ENCODE peak calls at places on chromosomes 16 and 17, in six cellular contexts. One of them, this sample, is unnamed. For H3K36me3 and H3K4me1, the result is how much of the 10 kb centered on the place peaks cover.

GRCh38 chr17:66807182-66807581 is 27.7 kb upstream of the CACNG5 start:
- DNase-seq in pancreas: peak
- DNase-seq in upper lobe of right lung: no peak
- DNase-seq in effector memory CD4-positive, alpha-beta T cell: no peak
- DNase-seq in CD4-positive, alpha-beta memory T cell: no peak
- DNase-seq in breast epithelium: no peak
- DNase-seq in this sample: no peak

GRCh38 chr17:40727447-40728231 is 24.1 kb upstream of the KRT24 start:
- DNase-seq in breast epithelium: no peak
- DNase-seq in pancreas: no peak
- DNase-seq in upper lobe of right lung: no peak
- DNase-seq in effector memory CD4-positive, alpha-beta T cell: no peak
- DNase-seq in CD4-positive, alpha-beta memory T cell: no peak
- DNase-seq in this sample: no peak

GRCh38 chr16:49661465-49662187 is 194.3 kb downstream of the ZNF423 start:
- DNase-seq in breast epithelium: no peak
- DNase-seq in upper lobe of right lung: no peak
- DNase-seq in pancreas: no peak
- DNase-seq in effector memory CD4-positive, alpha-beta T cell: no peak
- DNase-seq in CD4-positive, alpha-beta memory T cell: no peak
- DNase-seq in this sample: no peak

GRCh38 chr17:5031365-5032082 is 3.7 kb downstream of the SLC52A1 start:
- DNase-seq in upper lobe of right lung: peak
- DNase-seq in breast epithelium: peak
- DNase-seq in CD4-positive, alpha-beta memory T cell: peak
- DNase-seq in pancreas: peak
- DNase-seq in effector memory CD4-positive, alpha-beta T cell: peak
- DNase-seq in this sample: peak

GRCh38 chr16:50153648-50154368 is 702 bp downstream of the TENT4B start:
- DNase-seq in CD4-positive, alpha-beta memory T cell: no peak
- DNase-seq in pancreas: peak
- DNase-seq in effector memory CD4-positive, alpha-beta T cell: no peak
- DNase-seq in breast epithelium: no peak
- DNase-seq in upper lobe of right lung: peak
- DNase-seq in this sample: no peak

GRCh38 chr17:72118588-72119279 is 2.1 kb upstream of the SOX9 start:
- DNase-seq in breast epithelium: peak
- DNase-seq in CD4-positive, alpha-beta memory T cell: no peak
- DNase-seq in upper lobe of right lung: no peak
- DNase-seq in effector memory CD4-positive, alpha-beta T cell: no peak
- DNase-seq in pancreas: peak
- DNase-seq in this sample: no peak

GRCh38 chr17:5237541-5238016 is 2.9 kb upstream of the SCIMP start:
- DNase-seq in upper lobe of right lung: peak
- DNase-seq in pancreas: no peak
- DNase-seq in effector memory CD4-positive, alpha-beta T cell: no peak
- DNase-seq in breast epithelium: no peak
- DNase-seq in CD4-positive, alpha-beta memory T cell: peak
- DNase-seq in this sample: peak

GRCh38 chr17:64448665-64449512 is at the start of gene MILR1:
- DNase-seq in upper lobe of right lung: no peak
- DNase-seq in effector memory CD4-positive, alpha-beta T cell: no peak
- DNase-seq in breast epithelium: peak
- DNase-seq in pancreas: peak
- DNase-seq in CD4-positive, alpha-beta memory T cell: no peak
- DNase-seq in this sample: no peak

GRCh38 chr17:49440581-49440980 is 25.9 kb upstream of the PHB1 start:
- DNase-seq in pancreas: no peak
- DNase-seq in upper lobe of right lung: no peak
- DNase-seq in effector memory CD4-positive, alpha-beta T cell: no peak
- DNase-seq in CD4-positive, alpha-beta memory T cell: no peak
- DNase-seq in breast epithelium: no peak
- DNase-seq in this sample: no peak

GRCh38 chr16:20302389-20302788 is 24.9 kb downstream of the GP2 start:
- DNase-seq in effector memory CD4-positive, alpha-beta T cell: no peak
- DNase-seq in pancreas: no peak
- DNase-seq in breast epithelium: no peak
- DNase-seq in CD4-positive, alpha-beta memory T cell: no peak
- DNase-seq in upper lobe of right lung: no peak
- DNase-seq in this sample: no peak

GRCh38 chr17:74738051-74738996 is 1.3 kb downstream of the RAB37 start:
- DNase-seq in upper lobe of right lung: no peak
- DNase-seq in breast epithelium: no peak
- DNase-seq in pancreas: no peak
- DNase-seq in CD4-positive, alpha-beta memory T cell: peak
- DNase-seq in effector memory CD4-positive, alpha-beta T cell: peak
- DNase-seq in this sample: no peak

GRCh38 chr17:65559802-65560627 is 1.4 kb downstream of the AXIN2 start:
- DNase-seq in upper lobe of right lung: peak
- DNase-seq in CD4-positive, alpha-beta memory T cell: peak
- DNase-seq in effector memory CD4-positive, alpha-beta T cell: no peak
- DNase-seq in breast epithelium: peak
- DNase-seq in pancreas: peak
- DNase-seq in this sample: no peak

GRCh38 chr17:32460054-32460453 is 15.7 kb downstream of the PSMD11 start:
- DNase-seq in effector memory CD4-positive, alpha-beta T cell: no peak
- DNase-seq in CD4-positive, alpha-beta memory T cell: no peak
- DNase-seq in upper lobe of right lung: no peak
- DNase-seq in breast epithelium: no peak
- DNase-seq in pancreas: no peak
- DNase-seq in this sample: no peak

GRCh38 chr17:4417129-4417667 is 16.5 kb upstream of the SPNS3 start:
- DNase-seq in effector memory CD4-positive, alpha-beta T cell: no peak
- DNase-seq in CD4-positive, alpha-beta memory T cell: no peak
- DNase-seq in upper lobe of right lung: no peak
- DNase-seq in breast epithelium: no peak
- DNase-seq in pancreas: no peak
- DNase-seq in this sample: no peak

GRCh38 chr17:20071824-20072691 is 62.9 kb downstream of the SPECC1 start:
- DNase-seq in pancreas: no peak
- DNase-seq in effector memory CD4-positive, alpha-beta T cell: no peak
- DNase-seq in upper lobe of right lung: no peak
- DNase-seq in CD4-positive, alpha-beta memory T cell: no peak
- DNase-seq in breast epithelium: no peak
- DNase-seq in this sample: no peak

GRCh38 chr17:50345443-50346312 is at the start of gene XYLT2:
- DNase-seq in effector memory CD4-positive, alpha-beta T cell: peak
- DNase-seq in pancreas: peak
- DNase-seq in breast epithelium: peak
- DNase-seq in CD4-positive, alpha-beta memory T cell: peak
- DNase-seq in upper lobe of right lung: peak
- DNase-seq in this sample: no peak

GRCh38 chr17:20981046-20981920 is 61.5 kb downstream of the USP22 start:
- DNase-seq in CD4-positive, alpha-beta memory T cell: no peak
- DNase-seq in pancreas: no peak
- DNase-seq in breast epithelium: no peak
- DNase-seq in upper lobe of right lung: no peak
- DNase-seq in effector memory CD4-positive, alpha-beta T cell: no peak
- DNase-seq in this sample: no peak

GRCh38 chr16:67268136-67268579 is 11.2 kb upstream of the PLEKHG4 start:
- DNase-seq in CD4-positive, alpha-beta memory T cell: no peak
- DNase-seq in upper lobe of right lung: no peak
- DNase-seq in pancreas: no peak
- DNase-seq in breast epithelium: no peak
- DNase-seq in effector memory CD4-positive, alpha-beta T cell: no peak
- DNase-seq in this sample: no peak

GRCh38 chr17:7056386-7056785 is 12.5 kb upstream of the SLC16A11 start:
- DNase-seq in CD4-positive, alpha-beta memory T cell: no peak
- DNase-seq in breast epithelium: no peak
- DNase-seq in upper lobe of right lung: no peak
- DNase-seq in pancreas: no peak
- DNase-seq in effector memory CD4-positive, alpha-beta T cell: no peak
- DNase-seq in this sample: no peak

GRCh38 chr16:86798247-86799041 is 220.1 kb downstream of the FOXL1 start:
- DNase-seq in effector memory CD4-positive, alpha-beta T cell: no peak
- DNase-seq in upper lobe of right lung: no peak
- DNase-seq in pancreas: no peak
- DNase-seq in breast epithelium: peak
- DNase-seq in CD4-positive, alpha-beta memory T cell: no peak
- DNase-seq in this sample: no peak

GRCh38 chr17:35775039-35775438 is 14.4 kb downstream of the C17orf50 start:
- DNase-seq in pancreas: no peak
- DNase-seq in effector memory CD4-positive, alpha-beta T cell: no peak
- DNase-seq in CD4-positive, alpha-beta memory T cell: no peak
- DNase-seq in breast epithelium: no peak
- DNase-seq in upper lobe of right lung: no peak
- DNase-seq in this sample: no peak

GRCh38 chr17:28706471-28707338 is 5.0 kb downstream of the PROCA1 start:
- DNase-seq in upper lobe of right lung: no peak
- DNase-seq in pancreas: no peak
- DNase-seq in breast epithelium: no peak
- DNase-seq in CD4-positive, alpha-beta memory T cell: no peak
- DNase-seq in effector memory CD4-positive, alpha-beta T cell: no peak
- DNase-seq in this sample: no peak
- H3K36me3 ChIP-seq in upper lobe of right lung: under half
- H3K36me3 ChIP-seq in pancreas: under half
- H3K36me3 ChIP-seq in breast epithelium: under half
- H3K36me3 ChIP-seq in CD4-positive, alpha-beta memory T cell: under half
- H3K36me3 ChIP-seq in effector memory CD4-positive, alpha-beta T cell: under half
- H3K36me3 ChIP-seq in this sample: under half

DNA sequence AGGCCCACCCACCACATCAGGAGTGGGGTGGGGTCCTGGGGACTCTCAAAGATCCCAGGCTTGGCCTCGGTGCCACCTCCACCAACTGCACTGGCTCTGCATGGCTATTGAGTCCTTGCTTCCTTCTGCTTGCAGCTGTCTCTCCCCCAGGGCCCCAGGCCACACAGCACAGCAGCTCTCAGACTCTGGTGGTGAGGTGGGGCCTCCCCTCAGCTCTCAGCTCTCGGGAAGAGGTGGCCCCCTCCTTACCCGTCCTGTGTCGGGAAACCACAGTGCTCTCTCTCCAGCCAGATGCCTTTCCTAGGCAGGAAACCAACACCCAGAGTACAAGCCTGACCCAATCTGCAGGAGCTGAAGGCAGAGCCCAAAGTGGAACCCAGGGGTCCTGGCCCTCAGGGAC is 18.6 kb downstream of the SRCIN1 start:
- DNase-seq in pancreas: no peak
- DNase-seq in upper lobe of right lung: no peak
- DNase-seq in effector memory CD4-positive, alpha-beta T cell: no peak
- DNase-seq in CD4-positive, alpha-beta memory T cell: no peak
- DNase-seq in breast epithelium: no peak
- DNase-seq in this sample: no peak
- H3K4me1 ChIP-seq in pancreas: under half
- H3K4me1 ChIP-seq in upper lobe of right lung: under half
- H3K4me1 ChIP-seq in effector memory CD4-positive, alpha-beta T cell: under half
- H3K4me1 ChIP-seq in CD4-positive, alpha-beta memory T cell: under half
- H3K4me1 ChIP-seq in breast epithelium: under half
- H3K4me1 ChIP-seq in this sample: under half

DNA sequence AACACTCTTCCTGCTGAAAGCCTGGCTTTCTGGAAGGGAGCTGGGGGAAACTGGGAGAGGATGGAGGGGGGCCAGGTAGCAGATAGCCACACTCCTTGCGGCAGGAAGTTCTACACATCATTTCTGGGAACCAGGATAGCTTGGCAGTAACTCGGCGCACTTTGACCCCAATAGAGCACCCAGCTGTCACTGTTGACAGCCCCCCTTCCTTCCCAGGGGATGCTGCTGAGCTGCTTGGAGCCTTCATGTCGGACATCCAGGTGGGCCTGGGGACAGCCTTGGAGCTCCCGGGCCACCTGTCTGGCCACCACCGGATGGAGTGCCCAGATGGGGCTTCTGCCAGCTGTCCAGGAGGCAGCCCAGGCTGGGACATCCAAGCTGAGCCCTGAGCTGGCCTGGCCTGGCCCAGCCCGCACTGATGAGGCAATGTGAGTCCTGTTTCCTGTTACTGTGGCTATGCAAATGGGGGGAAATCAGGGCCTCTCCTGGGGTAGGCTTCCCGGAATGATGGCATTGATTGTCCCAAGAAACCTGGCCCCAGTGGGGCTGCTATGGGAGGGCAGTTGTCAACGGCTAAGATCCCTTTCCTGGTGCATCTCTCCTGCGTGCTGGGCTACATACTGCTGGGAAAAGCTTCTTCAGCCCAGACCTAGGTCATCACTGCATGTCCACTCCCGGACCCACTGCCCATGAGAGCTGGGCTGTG is 50.1 kb downstream of the SOCS1 start:
- DNase-seq in breast epithelium: no peak
- DNase-seq in pancreas: no peak
- DNase-seq in effector memory CD4-positive, alpha-beta T cell: no peak
- DNase-seq in CD4-positive, alpha-beta memory T cell: no peak
- DNase-seq in upper lobe of right lung: no peak
- DNase-seq in this sample: no peak
- H3K36me3 ChIP-seq in breast epithelium: under half
- H3K36me3 ChIP-seq in pancreas: under half
- H3K36me3 ChIP-seq in effector memory CD4-positive, alpha-beta T cell: under half
- H3K36me3 ChIP-seq in CD4-positive, alpha-beta memory T cell: under half
- H3K36me3 ChIP-seq in upper lobe of right lung: under half
- H3K36me3 ChIP-seq in this sample: under half

GRCh38 chr17:47843391-47843730 is 2.3 kb upstream of the SCRN2 start:
- DNase-seq in CD4-positive, alpha-beta memory T cell: no peak
- DNase-seq in upper lobe of right lung: no peak
- DNase-seq in pancreas: no peak
- DNase-seq in effector memory CD4-positive, alpha-beta T cell: no peak
- DNase-seq in breast epithelium: no peak
- DNase-seq in this sample: no peak
- H3K4me1 ChIP-seq in CD4-positive, alpha-beta memory T cell: under half
- H3K4me1 ChIP-seq in upper lobe of right lung: under half
- H3K4me1 ChIP-seq in pancreas: under half
- H3K4me1 ChIP-seq in effector memory CD4-positive, alpha-beta T cell: under half
- H3K4me1 ChIP-seq in breast epithelium: under half
- H3K4me1 ChIP-seq in this sample: under half

DNA sequence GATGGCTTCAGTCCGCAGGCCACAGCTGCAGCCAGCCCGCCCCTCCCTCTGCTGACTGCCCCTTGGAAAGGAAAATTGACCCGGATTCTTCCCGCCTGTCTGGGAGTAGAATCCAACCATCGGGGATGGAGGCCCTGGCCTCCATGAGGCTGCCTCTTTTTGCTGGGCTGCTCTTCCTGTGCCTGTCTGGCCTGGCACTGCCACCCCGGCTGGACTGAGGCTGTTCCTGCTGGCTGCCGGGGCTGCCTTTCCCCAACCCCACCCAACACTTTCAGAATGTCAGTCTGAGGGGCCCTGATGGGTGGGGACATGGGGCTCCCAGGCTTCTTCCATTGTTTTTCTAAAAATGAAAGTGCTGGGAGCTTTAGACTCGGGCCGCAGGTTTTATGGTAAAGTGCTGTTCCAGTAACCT is 7.3 kb downstream of the BAHCC1 start:
- DNase-seq in breast epithelium: no peak
- DNase-seq in CD4-positive, alpha-beta memory T cell: no peak
- DNase-seq in effector memory CD4-positive, alpha-beta T cell: no peak
- DNase-seq in upper lobe of right lung: no peak
- DNase-seq in pancreas: no peak
- DNase-seq in this sample: no peak
- H3K36me3 ChIP-seq in breast epithelium: under half
- H3K36me3 ChIP-seq in CD4-positive, alpha-beta memory T cell: under half
- H3K36me3 ChIP-seq in effector memory CD4-positive, alpha-beta T cell: under half
- H3K36me3 ChIP-seq in upper lobe of right lung: under half
- H3K36me3 ChIP-seq in pancreas: under half
- H3K36me3 ChIP-seq in this sample: under half